ENCODE peak calls at places on chromosomes 11 and 22, in ten cellular contexts. V, T, F, S, W, X, N, I, U and H are unnamed samples.

GRCh38 chr11:118619444-118620205 is 12.2 kb downstream of the PHLDB1 start:
- DNase-seq in F (peak; percentile 94), S (no peak), V (peak; percentile 97), W (no peak), U (no peak), T (no peak), X (peak; percentile 97), I (no peak), N (no peak), H (no peak)

GRCh38 chr11:16612801-16613400 is 125.5 kb upstream of the C11orf58 start:
- DNase-seq in N (no peak), V (no peak), F (peak; percentile 40), T (no peak), U (no peak), W (peak; percentile 20), I (no peak), X (peak; percentile 8), S (no peak), H (no peak)

GRCh38 chr11:70877151-70877550 is 375.2 kb downstream of the SHANK2 start:
- DNase-seq in I (no peak), V (no peak), F (no peak), W (no peak), N (no peak), U (no peak), T (no peak), X (no peak), S (no peak), H (no peak)

GRCh38 chr11:1296287-1296686 is 13.1 kb downstream of the TOLLIP start:
- DNase-seq in W (no peak), F (no peak), T (no peak), N (no peak), V (no peak), S (no peak), I (no peak), X (no peak), U (no peak), H (no peak)

GRCh38 chr11:96265972-96266371 is 77.0 kb downstream of the MAML2 start:
- DNase-seq in F (no peak), V (no peak), W (no peak), X (no peak), S (no peak), N (no peak), T (no peak), U (no peak), I (no peak), H (no peak)

GRCh38 chr11:69369945-69370344 is 76.0 kb downstream of the MYEOV start:
- DNase-seq in I (no peak), N (no peak), T (no peak), W (no peak), S (no peak), V (no peak), U (no peak), F (no peak), X (no peak), H (no peak)

GRCh38 chr22:36510966-36511881 is 4.4 kb upstream of the FOXRED2 start:
- DNase-seq in S (peak; percentile 45), F (peak; percentile 71), X (peak; percentile 72), T (no peak), U (peak; percentile 32), V (peak; percentile 23), N (peak; percentile 60), W (peak; percentile 68), I (peak; percentile 36), H (no peak)

GRCh38 chr11:134048028-134048427 is 20.8 kb upstream of the JAM3 start:
- DNase-seq in U (no peak), W (no peak), F (no peak), N (no peak), S (no peak), I (no peak), X (no peak), V (no peak), T (no peak), H (no peak)

GRCh38 chr11:64070301-64070656 is 34.5 kb downstream of the FLRT1 start:
- DNase-seq in U (no peak), T (no peak), V (no peak), N (no peak), F (no peak), I (no peak), X (no peak), S (no peak), W (peak; percentile 37), H (no peak)

GRCh38 chr11:36389811-36390210 is 93.7 kb downstream of the PRR5L start:
- DNase-seq in V (no peak), F (no peak), N (no peak), X (no peak), U (no peak), T (no peak), W (no peak), I (no peak), S (no peak), H (no peak)

GRCh38 chr22:35961480-35961902 is 67.1 kb downstream of the RBFOX2 start:
- DNase-seq in I (no peak), F (peak; percentile 64), V (peak; percentile 86), U (no peak), W (peak; percentile 53), T (no peak), N (no peak), S (no peak), X (peak; percentile 97), H (no peak)

GRCh38 chr11:65791719-65792213 is 4.9 kb downstream of the OVOL1 start:
- DNase-seq in V (peak; percentile 45), N (no peak), I (no peak), U (no peak), S (peak; percentile 39), T (no peak), F (no peak), X (no peak), W (no peak), H (no peak)

GRCh38 chr22:30655532-30655931 is 12.1 kb downstream of the DUSP18 start:
- DNase-seq in F (no peak), N (no peak), U (no peak), I (no peak), W (no peak), V (no peak), X (no peak), T (no peak), S (no peak), H (no peak)

GRCh38 chr11:100687032-100687629 is at the start of gene ARHGAP42:
- DNase-seq in U (peak; percentile 59), W (peak; percentile 58), S (no peak), X (peak; percentile 65), V (peak; percentile 7), I (peak; percentile 58), F (peak; percentile 78), T (no peak), N (peak; percentile 63), H (no peak)

GRCh38 chr11:134573857-134574256 is 161.8 kb upstream of the B3GAT1 start:
- DNase-seq in W (no peak), I (no peak), T (no peak), U (peak; percentile 1), S (no peak), V (no peak), F (no peak), N (no peak), X (no peak), H (no peak)

GRCh38 chr22:25068701-25069100 is 116.2 kb downstream of the KIAA1671 start:
- DNase-seq in V (no peak), S (peak; percentile 49), X (no peak), F (no peak), T (no peak), N (no peak), U (no peak), I (no peak), W (no peak), H (no peak)

GRCh38 chr11:66080055-66080817 is 10.2 kb downstream of the PACS1 start:
- DNase-seq in V (peak; percentile 74), U (no peak), I (peak; percentile 59), F (peak; percentile 93), T (no peak), N (no peak), S (peak; percentile 56), W (no peak), X (peak; percentile 32), H (no peak)

GRCh38 chr11:55345306-55345705 is 2.3 kb downstream of the OR4A16 start:
- DNase-seq in I (no peak), S (no peak), X (no peak), F (no peak), U (no peak), W (no peak), N (no peak), T (no peak), V (no peak), H (no peak)

GRCh38 chr11:8018742-8019631 is 31.9 kb downstream of the EIF3F start:
- DNase-seq in S (peak; percentile 54), F (peak; percentile 78), U (peak; percentile 72), W (peak; percentile 67), T (peak; percentile 46), X (peak; percentile 46), I (no peak), N (peak; percentile 53), V (peak; percentile 77), H (peak; percentile 43)

GRCh38 chr11:116427337-116427902 is 345.4 kb downstream of the BUD13 start:
- DNase-seq in I (no peak), F (no peak), S (no peak), X (no peak), T (no peak), W (no peak), V (no peak), U (no peak), N (no peak), H (no peak)

GRCh38 chr22:27317961-27318360 is 483.6 kb downstream of the MN1 start:
- DNase-seq in T (no peak), X (no peak), U (no peak), I (peak; percentile 37), N (no peak), F (no peak), V (no peak), S (no peak), W (no peak), H (no peak)

GRCh38 chr11:20559523-20560300 is 39.7 kb upstream of the SLC6A5 start:
- DNase-seq in N (no peak), F (no peak), X (no peak), V (no peak), U (no peak), W (no peak), S (no peak), I (no peak), T (no peak), H (no peak)

GRCh38 chr22:21951931-21952465 is 650 bp downstream of the PPM1F start:
- DNase-seq in U (peak; percentile 38), W (peak; percentile 46), F (peak; percentile 65), N (peak; percentile 32), V (peak; percentile 30), S (peak; percentile 16), X (peak; percentile 61), I (no peak), T (no peak), H (no peak)

GRCh38 chr11:57772562-57772961 is 11.0 kb downstream of the CTNND1 start:
- DNase-seq in U (no peak), F (peak; percentile 33), T (no peak), I (no peak), V (no peak), N (no peak), X (no peak), S (no peak), W (no peak), H (no peak)

GRCh38 chr11:69012092-69013008 is 696 bp downstream of the MRGPRF start:
- DNase-seq in W (no peak), S (no peak), X (no peak), F (peak; percentile 70), U (no peak), T (no peak), N (no peak), I (no peak), V (peak; percentile 68), H (no peak)

GRCh38 chr22:48889209-48889830 is 938.4 kb downstream of the BRD1 start:
- DNase-seq in I (no peak), S (no peak), U (no peak), T (no peak), F (no peak), V (no peak), X (no peak), N (no peak), W (no peak), H (no peak)

GRCh38 chr11:78514922-78515502 is 59.7 kb downstream of the NARS2 start:
- DNase-seq in X (no peak), I (no peak), F (no peak), W (no peak), N (no peak), U (no peak), S (no peak), T (no peak), V (no peak), H (no peak)

GRCh38 chr22:48574776-48575566 is 1252.7 kb downstream of the BRD1 start:
- DNase-seq in W (no peak), F (peak; percentile 4), N (peak; percentile 73), X (peak; percentile 28), T (peak; percentile 69), U (no peak), V (no peak), S (no peak), I (no peak), H (peak; percentile 31)